ENCODE peak calls at places on chromosomes 1 and 21, in eight cellular contexts. K, L, X, C, F, S, J and E are unnamed samples.

GRCh38 chr1:23216771-23217420 is 406 bp downstream of the HTR1D start:
- DNase-seq in L (peak; percentile 13), C (peak; percentile 14), J (no peak), X (no peak), F (no peak), S (no peak), K (no peak), E (peak; percentile 43)

GRCh38 chr1:201889092-201889968 is 632 bp downstream of the SHISA4 start:
- DNase-seq in C (no peak), J (no peak), X (no peak), L (no peak), K (peak; percentile 67), S (no peak), F (no peak), E (no peak)

GRCh38 chr1:41622859-41623732 is 138.6 kb upstream of the EDN2 start:
- DNase-seq in X (no peak), S (no peak), L (no peak), K (no peak), C (no peak), J (no peak), F (no peak), E (no peak)

GRCh38 chr21:38639782-38640750 is 141.8 kb upstream of the ERG start:
- DNase-seq in L (no peak), K (no peak), S (no peak), C (no peak), J (no peak), F (no peak), X (no peak), E (no peak)

GRCh38 chr1:202967684-202968281 is 726 bp upstream of the CYB5R1 start:
- DNase-seq in S (no peak), L (peak; percentile 6), K (peak; percentile 13), J (no peak), X (no peak), F (peak; percentile 59), C (no peak), E (no peak)

GRCh38 chr1:198939286-198939685 is 300.4 kb downstream of the PTPRC start:
- DNase-seq in X (no peak), C (no peak), L (no peak), S (no peak), K (no peak), J (no peak), F (no peak), E (no peak)

GRCh38 chr1:191577213-191577612 is 581.0 kb upstream of the RGS18 start:
- DNase-seq in X (no peak), J (no peak), L (no peak), C (no peak), K (no peak), S (no peak), F (no peak), E (no peak)

GRCh38 chr1:160238408-160238807 is 23.9 kb downstream of the DCAF8 start:
- DNase-seq in S (no peak), L (no peak), C (no peak), X (no peak), K (no peak), F (no peak), J (no peak), E (no peak)

GRCh38 chr1:39642796-39643195 is 3.4 kb upstream of the HEYL start:
- DNase-seq in S (no peak), L (no peak), F (no peak), X (no peak), C (no peak), K (no peak), J (peak; percentile 42), E (no peak)

GRCh38 chr1:162213281-162213909 is 143.9 kb downstream of the NOS1AP start:
- DNase-seq in C (no peak), K (peak; percentile 40), X (no peak), F (no peak), L (no peak), J (no peak), S (peak; percentile 20), E (no peak)

GRCh38 chr1:10510520-10511493 is 36.1 kb downstream of the PEX14 start:
- DNase-seq in F (no peak), L (no peak), J (peak; percentile 96), X (peak; percentile 52), C (peak; percentile 73), S (no peak), K (no peak), E (peak; percentile 67)

GRCh38 chr1:147630022-147630421 is 40.3 kb downstream of the ACP6 start:
- DNase-seq in X (no peak), K (no peak), L (no peak), F (no peak), J (no peak), S (no peak), C (no peak), E (no peak)

GRCh38 chr1:1665815-1666251 is 7.0 kb upstream of the CDK11B start:
- DNase-seq in F (no peak), L (no peak), X (no peak), K (no peak), J (no peak), S (no peak), C (peak; percentile 27), E (peak; percentile 41)

GRCh38 chr1:198655464-198656121 is 16.8 kb downstream of the PTPRC start:
- DNase-seq in K (no peak), S (no peak), C (no peak), L (no peak), J (peak; percentile 9), F (no peak), X (no peak), E (no peak)

GRCh38 chr1:147757015-147757990 is 3.1 kb downstream of the GJA5 start:
- DNase-seq in F (no peak), L (no peak), C (no peak), S (no peak), K (no peak), J (no peak), X (no peak), E (no peak)

GRCh38 chr1:185632659-185633428 is 101.3 kb upstream of the HMCN1 start:
- DNase-seq in C (no peak), X (no peak), K (no peak), S (no peak), F (no peak), J (no peak), L (no peak), E (no peak)

GRCh38 chr1:153538315-153538821 is 2.4 kb downstream of the S100A5 start:
- DNase-seq in S (no peak), X (peak; percentile 29), F (peak; percentile 47), C (no peak), K (peak; percentile 37), L (no peak), J (no peak), E (no peak)

GRCh38 chr1:12097321-12097720 is 34.2 kb downstream of the TNFRSF8 start:
- DNase-seq in X (no peak), S (no peak), J (no peak), F (no peak), L (no peak), K (no peak), C (no peak), E (no peak)

GRCh38 chr1:155706101-155706619 is 17.3 kb downstream of the DAP3 start:
- DNase-seq in K (no peak), S (no peak), L (no peak), F (no peak), C (no peak), X (no peak), J (peak; percentile 31), E (no peak)

GRCh38 chr1:176864211-176864610 is 300.3 kb downstream of the ASTN1 start:
- DNase-seq in C (no peak), S (no peak), F (no peak), X (no peak), J (no peak), L (no peak), K (no peak), E (no peak)

GRCh38 chr1:188170446-188170845 is 1341.7 kb downstream of the PLA2G4A start:
- DNase-seq in J (no peak), S (no peak), F (no peak), K (no peak), C (no peak), X (peak; percentile 40), L (peak; percentile 85), E (no peak)

GRCh38 chr21:36790616-36791015 is 91.7 kb downstream of the SIM2 start:
- DNase-seq in C (no peak), X (no peak), S (no peak), L (no peak), K (peak; percentile 70), F (no peak), J (no peak), E (no peak)

GRCh38 chr1:119869962-119870361 is 26.4 kb downstream of the ADAM30 start:
- DNase-seq in F (no peak), X (no peak), L (no peak), K (no peak), J (no peak), C (no peak), S (no peak), E (no peak)

GRCh38 chr1:45009956-45010854 is 919 bp downstream of the HECTD3 start:
- DNase-seq in X (peak; percentile 44), F (peak; percentile 26), C (peak; percentile 26), K (peak; percentile 21), J (no peak), S (no peak), L (peak; percentile 43), E (peak; percentile 36)

GRCh38 chr1:207088731-207089626 is at the start of gene C4BPB:
- DNase-seq in K (no peak), L (no peak), S (no peak), J (peak; percentile 52), C (no peak), F (no peak), X (no peak), E (no peak)

GRCh38 chr1:9603766-9604753 is 15.3 kb downstream of the TMEM201 start:
- DNase-seq in L (no peak), J (no peak), F (no peak), S (no peak), K (no peak), X (no peak), C (no peak), E (no peak)

GRCh38 chr1:204771358-204771757 is 85.8 kb upstream of the LRRN2 start:
- DNase-seq in S (no peak), L (no peak), C (no peak), F (no peak), K (no peak), X (no peak), J (no peak), E (no peak)

GRCh38 chr1:102588536-102588935 is 519.8 kb downstream of the COL11A1 start:
- DNase-seq in C (no peak), F (no peak), S (no peak), L (no peak), J (no peak), K (no peak), X (no peak), E (no peak)

GRCh38 chr1:46300673-46301405 is 2.6 kb downstream of the LRRC41 start:
- DNase-seq in F (no peak), J (no peak), L (no peak), X (no peak), C (no peak), S (no peak), K (no peak), E (no peak)